ENCODE peak calls at places on chromosomes 3 and 15, in six cellular contexts. M, J, U, Q, C and E are unnamed samples.

GRCh38 chr3:184042617-184043016 is 10.2 kb upstream of the HTR3C start:
- DNase-seq in M (no peak), Q (no peak), U (no peak), J (no peak), C (no peak), E (no peak)

GRCh38 chr15:62472616-62473299 is 307.7 kb upstream of the C2CD4B start:
- DNase-seq in J (no peak), Q (no peak), M (no peak), C (peak), U (no peak), E (peak)

GRCh38 chr3:127351775-127352350 is 64.0 kb upstream of the PRR20G start:
- DNase-seq in U (no peak), C (no peak), M (no peak), J (no peak), Q (no peak), E (no peak)

GRCh38 chr15:43329222-43329959 is 982 bp downstream of the LCMT2 start:
- DNase-seq in M (peak), C (peak), J (no peak), Q (no peak), U (peak), E (no peak)

GRCh38 chr3:159637895-159638542 is 350.6 kb upstream of the IL12A start:
- DNase-seq in U (no peak), M (no peak), C (no peak), Q (no peak), J (no peak), E (no peak)

GRCh38 chr3:184429786-184430185 is 49.9 kb downstream of the CHRD start:
- DNase-seq in M (no peak), Q (no peak), C (no peak), J (no peak), U (no peak), E (no peak)

GRCh38 chr3:130761730-130762311 is 15.2 kb upstream of the PIK3R4 start:
- DNase-seq in M (no peak), C (no peak), J (no peak), Q (no peak), U (no peak), E (no peak)

GRCh38 chr3:125398952-125399351 is 23.8 kb upstream of the ZNF148 start:
- DNase-seq in C (no peak), M (no peak), U (no peak), J (peak), Q (no peak), E (no peak)

GRCh38 chr3:70861234-70861633 is 548.8 kb upstream of the MDFIC2 start:
- DNase-seq in M (no peak), U (no peak), C (no peak), Q (no peak), J (no peak), E (peak)

GRCh38 chr3:74636981-74637380 is 22.5 kb upstream of the CNTN3 start:
- DNase-seq in U (no peak), Q (no peak), C (no peak), J (no peak), M (no peak), E (no peak)

GRCh38 chr15:52567886-52568568 is 803 bp downstream of the ARPP19 start:
- DNase-seq in J (peak), C (peak), M (peak), Q (no peak), U (peak), E (no peak)

DNA sequence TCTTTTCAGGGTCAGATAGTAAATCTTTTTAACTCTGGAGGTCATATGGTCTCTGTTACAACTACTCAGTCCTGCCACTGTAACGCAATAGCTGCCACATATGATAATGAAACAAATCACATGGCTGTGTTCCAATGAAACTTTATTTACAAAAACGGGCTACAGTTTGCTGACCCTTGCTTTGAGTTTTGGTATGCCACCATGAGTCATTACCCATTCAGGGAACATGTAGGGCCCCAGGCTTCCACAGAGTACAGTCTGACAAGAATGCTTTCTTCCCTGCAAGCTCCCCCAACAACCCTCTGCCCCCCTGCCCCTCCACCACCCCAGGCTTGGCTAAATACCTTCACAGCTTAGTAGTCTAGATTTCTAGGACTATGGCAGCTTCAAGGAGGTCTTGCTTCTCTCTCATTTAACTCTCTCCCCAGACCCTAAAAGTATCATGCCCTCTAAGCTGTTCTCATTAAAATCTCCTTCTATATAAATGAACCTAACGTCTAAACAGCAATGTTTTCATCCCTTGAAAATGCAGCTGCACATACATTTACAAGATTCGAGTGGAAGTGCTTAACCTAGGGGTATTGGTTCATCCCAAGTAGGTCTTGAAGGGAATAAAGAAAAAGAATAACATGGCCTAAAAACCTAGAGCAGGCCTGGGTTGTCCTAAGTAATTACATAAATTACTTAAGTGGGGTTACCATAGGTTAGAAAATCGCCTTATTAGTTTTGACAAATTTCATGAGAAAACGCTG is 117.8 kb upstream of the PRICKLE2 start:
- DNase-seq in U (no peak), C (no peak), J (peak), M (peak), Q (no peak), E (peak)
- TF ChIP-seq CTCF in U (no peak), C (no peak), J (no peak), M (no peak), Q (no peak), E (no peak)

GRCh38 chr3:38026856-38027255 is 2.6 kb downstream of the PLCD1 start:
- DNase-seq in U (no peak), J (peak), Q (no peak), C (no peak), M (no peak), E (no peak)
- TF ChIP-seq CTCF in U (no peak), J (no peak), Q (no peak), C (no peak), M (no peak), E (no peak)

GRCh38 chr3:44861412-44862220 is at the start of gene TMEM42:
- DNase-seq in U (peak), C (peak), J (peak), Q (peak), M (peak), E (peak)
- TF ChIP-seq CTCF in U (peak), C (peak), J (no peak), Q (peak), M (peak), E (peak)

GRCh38 chr15:57345584-57345983 is 30.7 kb upstream of the CGNL1 start:
- DNase-seq in M (peak), J (peak), C (no peak), Q (no peak), U (no peak), E (peak)
- TF ChIP-seq CTCF in M (peak), J (peak), C (no peak), Q (peak), U (peak), E (peak)

DNA sequence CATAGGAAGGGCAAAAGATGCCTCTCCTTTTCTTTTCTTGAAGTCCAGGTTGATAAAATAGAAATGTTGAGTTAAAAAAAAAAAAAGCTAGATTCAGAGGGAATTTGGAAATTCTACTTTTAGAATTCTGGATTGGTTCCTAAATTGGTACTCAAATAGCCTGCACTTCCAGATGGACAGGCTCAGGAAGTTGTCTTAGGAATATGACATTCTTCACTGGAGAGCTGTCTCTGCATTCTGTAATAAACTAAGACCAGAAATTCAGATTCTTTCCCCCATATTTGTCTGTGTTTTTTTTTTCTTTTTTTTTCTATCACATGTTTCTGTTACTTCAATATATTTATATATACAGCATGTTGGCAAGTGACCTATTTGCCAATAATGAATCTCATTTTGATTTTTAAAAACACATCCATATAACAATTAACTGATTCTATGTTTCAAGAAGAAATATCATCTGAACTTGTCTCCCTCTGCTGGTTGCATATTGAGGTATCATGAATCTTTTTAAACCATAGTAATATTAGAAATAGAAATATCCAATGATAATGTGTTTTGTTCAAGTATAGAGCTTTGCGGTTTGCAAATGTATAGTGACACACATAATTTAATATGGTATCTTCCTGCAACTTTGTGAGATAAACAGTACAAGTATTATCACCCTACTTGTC is 8.5 kb upstream of the LSAMP start:
- DNase-seq in J (no peak), Q (no peak), C (no peak), M (no peak), U (no peak), E (peak)
- TF ChIP-seq CTCF in J (peak), Q (no peak), C (no peak), M (peak), U (peak), E (peak)

DNA sequence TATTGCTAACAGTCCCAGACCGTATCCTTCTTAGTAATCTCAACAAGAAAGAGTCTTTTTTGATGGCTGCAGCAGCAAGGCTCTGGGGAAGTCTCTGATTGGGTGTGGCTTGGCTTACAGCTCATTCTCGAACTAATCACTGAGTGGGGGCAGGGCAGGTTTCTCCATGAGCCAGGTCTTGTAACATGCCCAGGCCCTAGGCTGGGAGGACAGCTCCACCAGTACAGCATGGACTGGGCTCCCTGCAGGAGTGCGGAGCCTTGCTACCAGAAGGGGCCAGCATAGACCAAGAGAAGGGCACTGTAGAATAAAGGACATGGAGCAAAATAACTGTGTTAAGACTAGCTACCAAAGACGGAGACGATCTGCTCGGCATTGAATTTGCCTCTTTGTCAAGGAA is 7.2 kb downstream of the CD276 start:
- DNase-seq in J (peak), U (no peak), M (peak), Q (peak), C (peak), E (peak)
- TF ChIP-seq CTCF in J (peak), U (no peak), M (peak), Q (no peak), C (no peak), E (peak)

GRCh38 chr3:143140550-143140949 is 21.0 kb downstream of the CHST2 start:
- DNase-seq in Q (no peak), U (no peak), J (no peak), M (no peak), C (no peak), E (no peak)

GRCh38 chr3:143145951-143146350 is 26.4 kb downstream of the CHST2 start:
- DNase-seq in Q (no peak), J (no peak), U (no peak), M (no peak), C (no peak), E (no peak)

GRCh38 chr3:143138948-143139347 is 19.4 kb downstream of the CHST2 start:
- DNase-seq in U (no peak), C (no peak), Q (no peak), M (no peak), J (no peak), E (no peak)

GRCh38 chr3:143139786-143140185 is 20.2 kb downstream of the CHST2 start:
- DNase-seq in M (no peak), J (no peak), Q (no peak), C (peak), U (no peak), E (peak)

DNA sequence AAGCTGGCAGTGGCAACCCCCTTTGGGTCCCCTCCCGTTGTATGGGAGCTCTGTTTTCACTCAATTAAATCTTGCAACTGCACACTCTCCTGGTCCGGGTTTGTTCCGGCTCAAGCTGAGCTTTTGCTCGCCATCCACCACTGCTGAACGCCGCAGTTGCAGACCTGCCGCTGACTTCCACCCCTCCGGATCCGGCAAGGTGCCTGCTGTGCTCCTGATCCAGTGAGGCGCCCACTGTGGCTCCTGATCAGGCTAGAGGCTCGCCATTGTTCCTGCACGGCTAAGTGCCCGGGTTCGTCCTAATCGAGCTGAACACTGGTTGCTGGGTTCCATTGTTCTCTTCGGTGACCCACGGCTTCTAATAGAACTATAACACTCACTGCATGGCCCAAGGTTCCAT is 22.8 kb downstream of the CHST2 start:
- DNase-seq in J (no peak), U (no peak), Q (no peak), C (no peak), M (no peak), E (no peak)
- TF ChIP-seq CTCF in J (no peak), U (no peak), Q (no peak), C (no peak), M (no peak), E (no peak)

GRCh38 chr3:73086071-73086494 is 24.6 kb downstream of the EBLN2 start:
- DNase-seq in Q (peak), C (peak), J (peak), U (no peak), M (peak), E (peak)
- TF ChIP-seq CTCF in Q (peak), C (peak), J (peak), U (peak), M (peak), E (peak)